ENCODE peak calls at places on chromosomes 7 and 10, in four cellular contexts. N is posterior vena cava, Z is GM10248, A is non-pigmented ciliary epithelial cell. W is an unnamed sample.

GRCh38 chr10:8498290-8498689 is 443.8 kb downstream of the GATA3 start:
- DNase-seq in A (no peak), N (no peak), Z (no peak), W (no peak)

GRCh38 chr7:156665101-156665500 is 24.5 kb downstream of the RNF32 start:
- DNase-seq in N (no peak), A (no peak), Z (no peak), W (no peak)

GRCh38 chr10:52007091-52007490 is 307.0 kb upstream of the DKK1 start:
- DNase-seq in Z (no peak), N (no peak), A (no peak), W (no peak)

GRCh38 chr10:130493021-130493420 is 356.8 kb downstream of the GLRX3 start:
- DNase-seq in N (peak), A (no peak), Z (no peak), W (no peak)

GRCh38 chr10:60149003-60149402 is 240.7 kb downstream of the ANK3 start:
- DNase-seq in N (no peak), Z (no peak), A (no peak), W (no peak)

GRCh38 chr7:33986951-33987948 is 81.9 kb downstream of the BMPER start:
- DNase-seq in A (peak), N (no peak), Z (no peak), W (peak)

GRCh38 chr7:84666668-84667067 is 472.1 kb upstream of the SEMA3A start:
- DNase-seq in A (no peak), N (no peak), Z (no peak), W (no peak)

GRCh38 chr10:89283174-89283987 is 18.5 kb upstream of the IFIT2 start:
- DNase-seq in N (no peak), Z (no peak), A (no peak), W (peak)

GRCh38 chr10:11882646-11883375 is 59.7 kb downstream of the PROSER2 start:
- DNase-seq in N (no peak), A (no peak), Z (no peak), W (peak)

GRCh38 chr7:108463613-108464012 is 7.4 kb upstream of the NRCAM start:
- DNase-seq in N (no peak), Z (no peak), A (no peak), W (no peak)

GRCh38 chr10:49649936-49650723 is 29.3 kb upstream of the C10orf53 start:
- DNase-seq in A (no peak), N (no peak), Z (no peak), W (no peak)

W was measured in RCC 7860.